ENCODE peak calls at places on chromosomes 2 and 18, in eight cellular contexts. E is SK-N-SH, A is IMR-90, Z is ovary, Q is endothelial cell, O is K562, M is cardiac muscle cell, P is Peyer's patch. F is an unnamed sample.

GRCh38 chr2:137910641-137911040 is 53.6 kb upstream of the HNMT start:
- DNase-seq in E (no peak), A (peak), Z (no peak), Q (no peak), O (peak), M (peak), P (no peak), F (no peak)

GRCh38 chr2:159119652-159120257 is 151.3 kb downstream of the TANC1 start:
- DNase-seq in E (no peak), A (peak), Z (no peak), Q (no peak), O (peak), M (peak), P (no peak), F (no peak)

GRCh38 chr2:141770511-141770910 is 360.3 kb downstream of the LRP1B start:
- DNase-seq in E (no peak), A (no peak), Z (no peak), Q (no peak), O (no peak), M (no peak), P (no peak), F (no peak)

GRCh38 chr18:60075477-60075876 is 175.7 kb downstream of the PMAIP1 start:
- DNase-seq in E (no peak), A (no peak), Z (peak), Q (no peak), O (no peak), M (no peak), P (no peak), F (no peak)

GRCh38 chr2:158926478-158926948 is 41.9 kb upstream of the TANC1 start:
- DNase-seq in E (no peak), A (peak), Z (no peak), Q (no peak), O (peak), M (no peak), P (no peak), F (no peak)

GRCh38 chr2:32168513-32168912 is 2.8 kb downstream of the SLC30A6 start:
- DNase-seq in E (no peak), A (no peak), Z (no peak), Q (no peak), O (peak), M (no peak), P (no peak), F (no peak)

GRCh38 chr2:109463891-109464290 is 149.9 kb downstream of the SEPTIN10 start:
- DNase-seq in E (no peak), A (no peak), Z (no peak), Q (no peak), O (no peak), M (no peak), P (peak), F (no peak)

GRCh38 chr2:172427990-172428840 is 829 bp downstream of the ITGA6 start:
- DNase-seq in E (peak), A (no peak), Z (peak), Q (peak), O (no peak), M (peak), P (peak), F (peak)

GRCh38 chr2:160315337-160315736 is 115.3 kb upstream of the ITGB6 start:
- DNase-seq in E (no peak), A (peak), Z (no peak), Q (no peak), O (no peak), M (no peak), P (no peak), F (no peak)

GRCh38 chr2:110157153-110157793 is 41.7 kb upstream of the MALL start:
- DNase-seq in E (peak), A (peak), Z (no peak), Q (peak), O (peak), M (peak), P (peak), F (peak)

GRCh38 chr2:101185656-101186055 is 34.5 kb upstream of the TBC1D8 start:
- DNase-seq in E (no peak), A (no peak), Z (no peak), Q (no peak), O (no peak), M (no peak), P (no peak), F (no peak)

GRCh38 chr2:69776886-69777777 is 35.2 kb downstream of the ANXA4 start:
- DNase-seq in E (no peak), A (no peak), Z (no peak), Q (no peak), O (no peak), M (no peak), P (no peak), F (no peak)

GRCh38 chr18:59022167-59022945 is 117.3 kb upstream of the SEC11C start:
- DNase-seq in E (peak), A (no peak), Z (peak), Q (no peak), O (no peak), M (no peak), P (no peak), F (no peak)

DNA sequence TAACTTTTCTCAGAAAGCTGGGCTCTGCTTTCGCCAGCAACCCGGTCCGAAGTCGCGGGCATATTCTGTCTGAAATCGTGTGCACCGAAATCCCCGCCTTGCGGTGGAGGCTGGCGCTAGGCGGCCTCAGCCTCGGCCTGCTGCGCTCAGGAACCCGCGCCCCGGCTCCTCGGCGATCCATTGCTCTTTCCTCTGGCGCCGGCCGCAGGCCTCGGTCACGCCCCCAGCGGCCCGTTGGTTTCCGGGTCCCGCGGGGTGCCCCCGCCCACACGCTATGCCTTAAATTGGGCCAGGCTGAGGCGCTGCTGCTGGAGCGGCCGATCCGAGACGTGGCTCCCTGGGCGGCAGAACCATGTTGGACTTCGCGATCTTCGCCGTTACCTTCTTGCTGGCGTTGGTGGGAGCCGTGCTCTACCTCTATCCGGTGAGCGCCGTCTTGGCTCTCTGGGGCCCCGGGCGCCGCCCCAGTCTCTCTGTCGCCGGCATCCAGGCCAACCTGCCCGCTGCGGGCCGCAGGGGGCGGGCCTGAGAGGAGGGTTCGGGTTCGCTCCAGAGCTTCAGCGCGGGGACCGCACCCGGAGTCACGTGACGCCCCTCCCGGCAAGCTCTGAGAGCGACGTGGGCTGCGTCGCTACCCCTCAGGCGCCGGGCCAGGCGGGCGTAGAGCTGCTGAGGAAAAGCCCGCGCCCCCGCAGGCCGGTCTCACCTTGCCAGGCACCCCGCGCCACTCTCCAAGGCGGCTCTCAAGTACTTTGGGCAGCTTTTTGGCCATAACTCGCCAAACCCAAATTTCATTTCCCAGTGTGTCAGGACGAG is at the start of gene CYP20A1:
- DNase-seq in E (peak), A (peak), Z (peak), Q (peak), O (peak), M (peak), P (peak), F (peak)
- TF ChIP-seq CTCF in E (peak), A (peak), Z (peak), Q (no peak), O (peak), M (peak), P (peak), F (no peak)

DNA sequence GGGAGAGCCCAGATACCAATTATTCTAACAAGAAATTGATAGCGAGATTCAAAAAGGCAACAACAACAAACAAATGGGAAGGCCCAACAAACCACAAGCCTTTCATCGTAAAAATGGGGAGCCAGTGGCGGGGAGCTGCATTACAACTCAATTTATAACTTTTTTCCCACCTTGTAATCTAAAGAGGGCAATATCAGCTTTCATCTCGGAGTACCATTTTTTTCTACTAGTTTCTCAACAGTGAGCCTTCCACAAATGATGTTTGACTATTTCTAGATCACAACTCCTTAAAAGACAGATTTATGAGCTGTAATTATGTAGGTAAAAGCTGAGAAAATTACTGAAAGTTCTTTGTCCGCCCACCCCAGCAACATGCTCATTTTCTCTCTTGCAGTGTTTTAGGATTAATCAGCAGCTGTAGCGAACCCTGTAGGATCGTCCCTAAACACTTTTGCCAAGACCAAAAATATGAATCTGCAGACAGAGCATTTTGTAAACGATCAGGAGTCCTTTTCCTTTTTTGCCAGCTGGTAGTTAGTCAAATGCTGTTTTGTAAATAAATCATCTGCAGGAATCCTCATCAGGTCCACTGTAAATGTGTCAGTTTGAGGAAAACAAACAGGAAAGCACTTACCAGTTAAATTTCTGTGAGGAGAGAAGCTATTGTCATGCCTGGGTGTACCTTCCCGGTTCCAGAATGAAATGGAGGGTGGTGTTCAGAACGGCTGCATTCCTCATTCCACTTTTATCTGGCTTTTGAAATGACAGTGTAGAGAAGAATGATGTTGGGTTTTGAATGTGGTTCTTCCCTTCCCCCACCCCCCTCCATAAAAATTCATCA is 53.2 kb downstream of the EEF1B2 start:
- DNase-seq in E (no peak), A (peak), Z (no peak), Q (no peak), O (no peak), M (peak), P (no peak), F (no peak)
- TF ChIP-seq CTCF in E (no peak), A (no peak), Z (no peak), Q (peak), O (no peak), M (no peak), P (no peak), F (no peak)

DNA sequence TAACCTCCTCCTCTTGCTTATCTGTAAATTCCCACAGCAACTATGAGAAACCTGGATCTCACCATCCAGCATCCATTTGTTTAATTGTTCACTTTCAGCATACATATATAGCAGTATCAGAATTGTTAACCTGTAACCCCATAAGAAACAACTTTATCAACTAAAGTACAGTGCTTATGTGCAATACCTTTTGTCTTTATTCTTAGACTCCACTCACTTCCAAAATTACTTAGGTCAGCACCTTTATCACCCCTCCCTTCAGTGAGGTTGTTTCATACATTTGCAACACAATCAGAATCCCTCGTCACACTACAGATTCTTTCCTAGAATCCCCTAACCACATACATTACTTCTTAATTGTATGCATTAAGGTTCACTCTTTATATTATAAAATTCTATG is 225.9 kb upstream of the NCKAP5 start:
- DNase-seq in E (no peak), A (no peak), Z (no peak), Q (no peak), O (no peak), M (no peak), P (no peak), F (no peak)
- TF ChIP-seq CTCF in E (no peak), A (no peak), Z (no peak), Q (no peak), O (no peak), M (no peak), P (no peak), F (no peak)

GRCh38 chr2:180006236-180006635 is 861 bp downstream of the CWC22 start:
- DNase-seq in E (peak), A (no peak), Z (no peak), Q (no peak), O (peak), M (no peak), P (no peak), F (no peak)
- TF ChIP-seq CTCF in E (no peak), A (no peak), Z (no peak), Q (no peak), O (no peak), M (no peak), P (no peak), F (no peak)

GRCh38 chr18:57957210-57957609 is 86.8 kb upstream of the NEDD4L start:
- DNase-seq in E (no peak), A (no peak), Z (no peak), Q (no peak), O (no peak), M (no peak), P (no peak), F (no peak)

GRCh38 chr18:57961411-57961810 is 82.6 kb upstream of the NEDD4L start:
- DNase-seq in E (no peak), A (no peak), Z (no peak), Q (no peak), O (no peak), M (no peak), P (no peak), F (no peak)

GRCh38 chr18:57961876-57962505 is 82.0 kb upstream of the NEDD4L start:
- DNase-seq in E (no peak), A (no peak), Z (no peak), Q (no peak), O (no peak), M (no peak), P (no peak), F (no peak)

GRCh38 chr18:57956495-57956894 is 87.5 kb upstream of the NEDD4L start:
- DNase-seq in E (no peak), A (no peak), Z (no peak), Q (no peak), O (no peak), M (no peak), P (peak), F (no peak)

DNA sequence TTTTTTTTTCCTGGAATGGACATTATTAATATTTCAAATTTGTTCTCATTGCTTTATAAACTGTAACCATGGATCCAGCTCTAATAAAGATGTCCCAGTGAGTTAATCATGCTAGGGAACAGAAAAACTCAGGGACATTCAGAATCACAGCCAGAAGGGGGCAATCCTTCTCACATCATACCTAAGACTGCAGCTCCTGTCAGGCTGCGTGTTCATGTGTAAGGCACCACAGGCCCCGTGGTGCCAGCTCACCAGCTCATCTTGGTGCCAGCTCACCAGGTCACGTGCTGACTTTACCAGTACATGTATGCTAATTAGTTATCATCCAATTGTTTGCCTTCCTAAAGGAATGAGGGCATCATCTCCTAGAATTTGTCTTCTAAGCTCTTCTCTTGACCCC is 84.7 kb upstream of the NEDD4L start:
- DNase-seq in E (peak), A (peak), Z (no peak), Q (peak), O (peak), M (peak), P (peak), F (peak)
- TF ChIP-seq CTCF in E (peak), A (peak), Z (no peak), Q (peak), O (peak), M (peak), P (no peak), F (no peak)

DNA sequence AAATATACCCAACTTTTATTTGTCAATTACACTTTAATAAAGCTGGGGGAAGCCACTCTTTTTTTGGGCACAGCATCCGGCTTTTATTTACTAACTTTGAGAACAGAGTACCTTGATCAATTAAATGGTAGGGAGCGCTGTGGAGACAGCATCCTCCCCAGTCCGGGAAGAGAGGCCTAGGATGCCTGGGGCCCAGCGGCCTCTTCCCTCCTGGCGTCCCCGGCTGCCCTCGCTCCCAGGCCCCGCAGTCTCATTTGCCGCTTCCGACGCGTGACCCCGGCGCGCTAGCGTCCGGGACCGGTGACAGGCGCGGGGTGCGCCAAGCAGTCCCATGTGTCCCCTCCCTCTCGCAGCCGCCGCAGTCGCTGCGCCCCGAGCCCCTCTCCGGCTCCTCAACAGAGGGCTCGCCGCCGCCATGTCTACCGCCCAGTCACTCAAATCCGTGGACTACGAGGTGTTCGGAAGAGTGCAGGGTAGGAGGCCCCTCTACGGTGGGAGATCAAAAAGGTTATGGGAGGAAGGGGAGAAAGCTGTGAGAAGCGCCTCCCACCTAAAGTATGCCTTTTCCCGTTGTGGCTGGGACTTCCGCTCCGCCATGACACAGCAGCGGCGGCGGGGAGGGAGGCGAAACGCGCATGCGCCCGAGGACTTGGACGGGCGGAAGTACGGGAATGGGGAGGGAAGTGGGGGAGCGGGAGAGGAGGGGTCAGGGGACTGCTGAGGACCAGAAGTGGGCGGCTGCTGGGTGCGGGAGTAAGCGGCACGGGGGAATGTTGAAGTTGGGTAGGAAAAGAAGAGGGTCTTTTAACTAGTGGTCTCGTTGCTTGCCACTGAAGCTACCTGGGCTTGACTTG is at the start of gene ACYP2:
- DNase-seq in E (peak), A (peak), Z (peak), Q (peak), O (peak), M (peak), P (peak), F (peak)
- TF ChIP-seq CTCF in E (peak), A (peak), Z (peak), Q (no peak), O (peak), M (peak), P (no peak), F (no peak)

DNA sequence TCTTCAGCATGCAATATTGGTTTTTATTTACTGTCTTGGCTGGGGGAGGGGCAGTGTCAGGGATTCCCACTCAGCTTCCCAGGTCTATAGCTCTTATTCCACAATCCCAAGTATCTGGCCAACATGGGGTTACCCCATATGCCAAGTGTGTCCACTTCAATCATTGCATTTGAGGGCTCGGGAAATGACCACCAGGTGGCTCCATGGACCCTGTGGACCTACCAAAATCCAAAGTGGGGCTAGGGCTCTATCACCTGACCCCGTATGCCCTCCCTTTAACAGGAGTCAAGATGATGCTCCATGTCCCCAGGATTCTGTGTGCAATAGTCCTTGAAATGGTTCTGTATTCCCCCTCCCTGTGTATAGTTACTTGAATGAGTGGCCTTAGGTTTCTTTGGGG is 12.1 kb upstream of the TRAF3IP1 start:
- DNase-seq in E (no peak), A (no peak), Z (no peak), Q (no peak), O (peak), M (no peak), P (no peak), F (no peak)
- TF ChIP-seq CTCF in E (peak), A (no peak), Z (no peak), Q (no peak), O (peak), M (no peak), P (no peak), F (peak)

F was measured in nephron progenitor cell.